ENCODE peak calls at places on chromosome 7, in nine cellular contexts. Q, W, A, J, K, H, G, D and T are unnamed samples.

GRCh38 chr7:27784399-27785053 is 44.6 kb downstream of the TAX1BP1 start:
- DNase-seq in Q (peak; percentile 70), W (no peak), A (no peak), J (no peak), K (peak; percentile 63), H (no peak), G (peak; percentile 10), D (peak; percentile 51), T (no peak)

GRCh38 chr7:80206763-80207162 is 72.1 kb downstream of the GNAI1 start:
- DNase-seq in Q (no peak), W (no peak), A (no peak), J (no peak), K (no peak), H (no peak), G (no peak), D (no peak), T (no peak)

GRCh38 chr7:135204876-135205275 is 6.5 kb downstream of the WDR91 start:
- DNase-seq in Q (no peak), W (no peak), A (no peak), J (no peak), K (no peak), H (no peak), G (no peak), D (peak; percentile 57), T (no peak)

GRCh38 chr7:106369349-106369748 is 84.6 kb upstream of the NAMPT start:
- DNase-seq in Q (no peak), W (no peak), A (no peak), J (no peak), K (peak; percentile 78), H (no peak), G (no peak), D (peak; percentile 85), T (no peak)

GRCh38 chr7:2610898-2611297 is 20.9 kb upstream of the TTYH3 start:
- DNase-seq in Q (no peak), W (no peak), A (no peak), J (no peak), K (no peak), H (no peak), G (no peak), D (no peak), T (no peak)

GRCh38 chr7:46153951-46154787 is 233.1 kb upstream of the IGFBP3 start:
- DNase-seq in Q (peak; percentile 15), W (no peak), A (no peak), J (no peak), K (no peak), H (no peak), G (no peak), D (peak; percentile 99), T (no peak)

GRCh38 chr7:110754649-110755048 is 336.3 kb upstream of the LRRN3 start:
- DNase-seq in Q (no peak), W (no peak), A (no peak), J (no peak), K (no peak), H (no peak), G (no peak), D (no peak), T (no peak)

GRCh38 chr7:19284596-19285300 is 139.5 kb upstream of the FERD3L start:
- DNase-seq in Q (no peak), W (no peak), A (no peak), J (no peak), K (peak; percentile 38), H (no peak), G (no peak), D (peak; percentile 2), T (no peak)

GRCh38 chr7:3107228-3107763 is 63.6 kb upstream of the CARD11 start:
- DNase-seq in Q (no peak), W (no peak), A (no peak), J (no peak), K (no peak), H (no peak), G (no peak), D (no peak), T (no peak)

GRCh38 chr7:88789480-88790064 is 6.0 kb downstream of the TEX47 start:
- DNase-seq in Q (peak; percentile 61), W (no peak), A (no peak), J (no peak), K (peak; percentile 29), H (no peak), G (no peak), D (peak; percentile 11), T (no peak)

GRCh38 chr7:151408839-151409554 is 841 bp downstream of the WDR86 start:
- DNase-seq in Q (peak; percentile 79), W (no peak), A (no peak), J (no peak), K (peak; percentile 80), H (peak; percentile 40), G (peak; percentile 46), D (no peak), T (peak; percentile 63)

GRCh38 chr7:54904986-54905385 is 113.8 kb upstream of the EGFR start:
- DNase-seq in Q (no peak), W (no peak), A (no peak), J (no peak), K (no peak), H (no peak), G (no peak), D (no peak), T (no peak)

GRCh38 chr7:142925413-142925812 is 8.1 kb downstream of the TRPV5 start:
- DNase-seq in Q (peak; percentile 78), W (no peak), A (no peak), J (no peak), K (no peak), H (no peak), G (no peak), D (no peak), T (no peak)

GRCh38 chr7:157539521-157539920 is 202.7 kb downstream of the DNAJB6 start:
- DNase-seq in Q (no peak), W (no peak), A (no peak), J (no peak), K (no peak), H (peak; percentile 1), G (no peak), D (no peak), T (peak; percentile 44)

GRCh38 chr7:43248961-43249807 is 136.7 kb downstream of the HECW1 start:
- DNase-seq in Q (no peak), W (no peak), A (no peak), J (peak; percentile 63), K (peak; percentile 9), H (peak; percentile 62), G (no peak), D (no peak), T (peak; percentile 64)

GRCh38 chr7:123727071-123727837 is 21.5 kb downstream of the WASL start:
- DNase-seq in Q (no peak), W (no peak), A (no peak), J (no peak), K (peak; percentile 90), H (no peak), G (no peak), D (peak; percentile 51), T (no peak)

GRCh38 chr7:25844109-25844915 is 307.7 kb upstream of the NFE2L3 start:
- DNase-seq in Q (no peak), W (no peak), A (no peak), J (no peak), K (peak; percentile 87), H (no peak), G (no peak), D (no peak), T (no peak)
- TF ChIP-seq CTCF in Q (no peak), W (no peak), A (no peak), J (no peak), K (no peak), H (no peak), G (no peak), D (no peak), T (no peak)

DNA sequence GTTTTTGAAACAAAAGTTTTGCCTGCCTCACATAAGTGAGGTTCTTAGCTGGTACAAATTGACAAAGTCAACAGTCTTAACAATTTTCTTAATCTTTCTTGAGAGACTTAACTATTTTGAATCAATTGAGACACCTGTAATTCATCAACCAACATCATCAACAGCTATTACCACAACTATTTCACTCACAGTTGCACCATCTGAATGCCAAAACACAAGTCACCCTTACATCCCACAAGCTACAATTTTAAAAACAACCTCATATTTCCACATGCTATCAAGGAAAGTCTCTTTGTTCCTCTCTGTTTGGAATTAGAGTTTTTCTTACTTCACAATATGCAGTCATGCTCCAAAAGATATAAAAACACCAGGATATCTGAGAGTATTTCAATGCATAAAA is 4.9 kb downstream of the SMURF1 start:
- DNase-seq in Q (no peak), W (no peak), A (no peak), J (no peak), K (peak; percentile 57), H (no peak), G (no peak), D (peak; percentile 34), T (no peak)
- H3K4me1 ChIP-seq in Q (peaks cover 34% of the 10 kb centered on the region), W (peaks cover 62% of the 10 kb centered on the region), A (peaks cover 85% of the 10 kb centered on the region), J (peaks cover 12% of the 10 kb centered on the region), K (peaks cover 23% of the 10 kb centered on the region), H (peaks cover 37% of the 10 kb centered on the region), G (peaks cover 36% of the 10 kb centered on the region), D (peaks cover 20% of the 10 kb centered on the region), T (peaks cover 71% of the 10 kb centered on the region)

DNA sequence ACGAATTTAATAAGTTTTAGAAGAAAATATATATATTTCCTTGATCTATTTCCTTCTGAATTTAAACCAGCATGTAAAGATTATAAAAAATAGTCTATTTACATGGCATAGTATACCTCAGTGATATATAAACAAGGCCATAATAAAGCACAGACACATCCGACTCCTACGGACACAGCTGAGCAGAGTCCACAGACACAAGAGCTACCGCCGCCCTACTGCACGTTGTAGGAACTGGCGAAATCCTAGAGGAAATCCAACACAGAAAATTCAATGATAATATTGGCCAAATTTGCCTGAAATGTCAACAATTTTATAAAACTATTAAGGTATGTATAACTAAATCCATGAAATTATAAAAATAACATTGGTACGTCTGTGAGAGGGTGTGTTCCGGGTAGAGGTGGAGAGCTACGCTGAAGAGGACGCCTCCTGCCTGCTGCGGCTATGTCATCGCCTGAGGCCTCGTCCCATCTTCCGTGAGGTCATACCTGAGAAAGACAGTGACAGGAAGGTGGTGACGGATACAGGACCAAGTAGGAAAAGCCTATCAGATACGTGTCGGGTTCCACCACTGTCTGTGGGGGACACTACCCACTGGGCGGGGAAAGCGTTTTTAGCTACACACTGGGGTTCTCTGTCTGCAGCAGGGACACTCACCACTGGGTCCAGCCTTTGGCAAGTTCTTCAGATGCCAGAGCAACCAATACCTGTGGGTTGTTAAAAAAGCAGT is 29.3 kb upstream of the NCAPG2 start:
- DNase-seq in Q (peak; percentile 47), W (no peak), A (no peak), J (peak; percentile 50), K (no peak), H (no peak), G (no peak), D (no peak), T (no peak)
- TF ChIP-seq CTCF in Q (peak; percentile 54), W (no peak), A (no peak), J (no peak), K (no peak), H (no peak), G (peak; percentile 30), D (no peak), T (no peak)

DNA sequence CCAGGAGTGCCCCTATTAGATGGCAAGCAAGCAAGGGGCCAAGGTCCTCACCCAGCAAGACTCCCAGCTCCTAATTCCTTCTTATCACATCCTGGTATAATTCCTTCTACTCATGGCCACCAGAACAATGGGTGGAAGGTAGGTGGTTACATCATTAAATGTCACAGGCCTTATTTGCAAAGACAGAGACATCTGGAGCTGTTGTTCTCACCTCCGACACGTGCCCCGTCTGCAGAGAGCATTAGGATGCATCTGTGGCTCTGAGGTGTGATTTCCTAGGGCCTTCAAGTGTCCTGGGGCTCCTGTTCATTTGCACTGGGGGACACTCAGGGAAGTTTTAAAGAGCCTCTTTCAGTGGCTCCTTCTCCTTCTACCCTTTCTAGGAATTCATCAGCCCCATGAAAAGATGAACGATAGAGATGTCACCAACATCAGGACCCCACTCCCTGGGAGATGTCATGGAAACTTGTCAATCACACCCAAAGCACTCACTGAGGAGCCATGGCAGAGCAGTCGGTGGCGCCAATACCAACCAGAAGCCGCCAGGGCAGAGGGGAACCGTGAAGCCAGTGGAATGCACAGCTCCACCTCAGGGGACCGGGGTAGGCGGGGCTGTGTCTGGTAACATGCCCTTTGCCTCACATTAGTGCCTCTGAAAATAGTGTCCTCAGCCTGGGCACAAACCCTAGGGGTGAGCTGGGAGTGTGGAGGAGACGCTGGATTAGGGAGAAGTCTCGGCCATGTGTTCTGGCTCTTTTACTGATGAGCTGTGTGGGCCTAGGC is 2.9 kb upstream of the ATP6V0E2 start:
- DNase-seq in Q (no peak), W (no peak), A (no peak), J (no peak), K (no peak), H (no peak), G (no peak), D (no peak), T (no peak)
- H3K4me1 ChIP-seq in Q (peaks cover 6% of the 10 kb centered on the region), W (peaks cover 22% of the 10 kb centered on the region), A (peaks cover 86% of the 10 kb centered on the region), J (peaks cover 11% of the 10 kb centered on the region), K (no peaks in the 10 kb centered on the region), H (peaks cover 16% of the 10 kb centered on the region), G (peaks cover 93% of the 10 kb centered on the region), D (peaks cover 17% of the 10 kb centered on the region), T (peaks cover 14% of the 10 kb centered on the region)